ENCODE peak calls at places on chromosomes 6 and 20, in nine cellular contexts. U, X, S, I, Z, F, G, B and C are unnamed samples.

GRCh38 chr6:153024401-153025017 is 22.0 kb upstream of the MTRF1L start:
- DNase-seq in U (peak), X (no peak), S (no peak), I (peak), Z (no peak), F (peak), G (peak), B (peak), C (no peak)

GRCh38 chr6:157045831-157046454 is 268.8 kb downstream of the ARID1B start:
- DNase-seq in U (peak), X (no peak), S (no peak), I (no peak), Z (no peak), F (peak), G (no peak), B (peak), C (no peak)

GRCh38 chr6:24931752-24932691 is 3.7 kb downstream of the RIPOR2 start:
- DNase-seq in U (peak), X (no peak), S (no peak), I (no peak), Z (no peak), F (peak), G (no peak), B (no peak), C (no peak)

GRCh38 chr20:22408521-22409402 is 175.6 kb downstream of the FOXA2 start:
- DNase-seq in U (no peak), X (no peak), S (no peak), I (no peak), Z (no peak), F (no peak), G (no peak), B (no peak), C (no peak)

GRCh38 chr20:10271470-10272219 is 53.0 kb downstream of the SNAP25 start:
- DNase-seq in U (no peak), X (no peak), S (no peak), I (no peak), Z (no peak), F (no peak), G (no peak), B (peak), C (no peak)

GRCh38 chr6:53640361-53640760 is 25.2 kb downstream of the KLHL31 start:
- DNase-seq in U (no peak), X (no peak), S (no peak), I (no peak), Z (no peak), F (no peak), G (no peak), B (no peak), C (no peak)

GRCh38 chr6:11202513-11203305 is 29.8 kb downstream of the NEDD9 start:
- DNase-seq in U (no peak), X (no peak), S (no peak), I (peak), Z (no peak), F (no peak), G (no peak), B (peak), C (no peak)

GRCh38 chr6:75196051-75196743 is 9.7 kb downstream of the COL12A1 start:
- DNase-seq in U (no peak), X (no peak), S (no peak), I (no peak), Z (no peak), F (peak), G (no peak), B (no peak), C (no peak)

GRCh38 chr6:158488065-158488464 is 71.8 kb upstream of the TMEM181 start:
- DNase-seq in U (no peak), X (no peak), S (no peak), I (no peak), Z (no peak), F (peak), G (no peak), B (peak), C (no peak)

GRCh38 chr20:829531-829930 is 4.0 kb upstream of the FAM110A start:
- DNase-seq in U (no peak), X (no peak), S (no peak), I (no peak), Z (peak), F (peak), G (no peak), B (no peak), C (no peak)

GRCh38 chr6:31510007-31510406 is 12.1 kb downstream of the MICB start:
- DNase-seq in U (no peak), X (no peak), S (no peak), I (no peak), Z (no peak), F (peak), G (no peak), B (no peak), C (no peak)

GRCh38 chr6:36129889-36130671 is at the start of gene MAPK13:
- DNase-seq in U (no peak), X (no peak), S (no peak), I (no peak), Z (no peak), F (peak), G (peak), B (peak), C (peak)

GRCh38 chr6:80223743-80224212 is 117.3 kb downstream of the BCKDHB start:
- DNase-seq in U (no peak), X (no peak), S (no peak), I (no peak), Z (no peak), F (no peak), G (no peak), B (no peak), C (no peak)

GRCh38 chr20:53934421-53935352 is 135.7 kb downstream of the BCAS1 start:
- DNase-seq in U (peak), X (no peak), S (no peak), I (peak), Z (peak), F (peak), G (no peak), B (peak), C (no peak)

GRCh38 chr20:38192323-38192885 is 27.3 kb upstream of the TGM2 start:
- DNase-seq in U (no peak), X (no peak), S (no peak), I (no peak), Z (no peak), F (no peak), G (no peak), B (no peak), C (no peak)

GRCh38 chr20:36384022-36384619 is 78.0 kb downstream of the DLGAP4 start:
- DNase-seq in U (peak), X (no peak), S (no peak), I (peak), Z (no peak), F (peak), G (peak), B (peak), C (peak)

GRCh38 chr6:167827062-167827587 is 414 bp downstream of the AFDN start:
- DNase-seq in U (peak), X (no peak), S (peak), I (no peak), Z (peak), F (peak), G (no peak), B (peak), C (peak)

GRCh38 chr6:50907565-50907964 is 88.9 kb downstream of the TFAP2B start:
- DNase-seq in U (no peak), X (no peak), S (no peak), I (no peak), Z (no peak), F (no peak), G (no peak), B (no peak), C (no peak)

GRCh38 chr20:61753987-61754956 is 311.4 kb downstream of the TAF4 start:
- DNase-seq in U (no peak), X (no peak), S (no peak), I (no peak), Z (peak), F (no peak), G (no peak), B (no peak), C (no peak)

GRCh38 chr6:16320533-16321340 is 82.3 kb downstream of the GMPR start:
- DNase-seq in U (no peak), X (no peak), S (no peak), I (no peak), Z (peak), F (no peak), G (no peak), B (no peak), C (no peak)

GRCh38 chr6:21151178-21151956 is 442.2 kb upstream of the SOX4 start:
- DNase-seq in U (no peak), X (no peak), S (no peak), I (no peak), Z (no peak), F (no peak), G (no peak), B (no peak), C (no peak)

GRCh38 chr6:152089992-152090391 is 282.5 kb downstream of the ESR1 start:
- DNase-seq in U (no peak), X (no peak), S (peak), I (no peak), Z (peak), F (peak), G (no peak), B (peak), C (no peak)

GRCh38 chr6:49327005-49327404 is 136.0 kb downstream of the MMUT start:
- DNase-seq in U (no peak), X (no peak), S (no peak), I (no peak), Z (no peak), F (peak), G (no peak), B (no peak), C (no peak)

GRCh38 chr6:11767458-11767857 is 11.1 kb downstream of the ADTRP start:
- DNase-seq in U (no peak), X (no peak), S (no peak), I (no peak), Z (no peak), F (no peak), G (no peak), B (no peak), C (no peak)

GRCh38 chr20:32792316-32792715 is 27.4 kb upstream of the MAPRE1 start:
- DNase-seq in U (peak), X (peak), S (no peak), I (no peak), Z (no peak), F (no peak), G (no peak), B (peak), C (no peak)

GRCh38 chr6:7726416-7727149 is 684 bp downstream of the BMP6 start:
- DNase-seq in U (no peak), X (no peak), S (peak), I (no peak), Z (peak), F (peak), G (no peak), B (peak), C (no peak)

GRCh38 chr20:32278199-32278643 is 770 bp downstream of the KIF3B start:
- DNase-seq in U (peak), X (no peak), S (no peak), I (no peak), Z (no peak), F (peak), G (peak), B (peak), C (no peak)

GRCh38 chr6:159169557-159170332 is 545 bp downstream of the FNDC1 start:
- DNase-seq in U (no peak), X (no peak), S (peak), I (no peak), Z (no peak), F (peak), G (no peak), B (peak), C (peak)

GRCh38 chr6:112253505-112253841 is 894 bp downstream of the LAMA4 start:
- DNase-seq in U (no peak), X (no peak), S (peak), I (no peak), Z (peak), F (peak), G (no peak), B (peak), C (no peak)

GRCh38 chr6:45527210-45527609 is 149.5 kb upstream of the SUPT3H start:
- DNase-seq in U (no peak), X (no peak), S (no peak), I (no peak), Z (no peak), F (no peak), G (no peak), B (no peak), C (no peak)

GRCh38 chr20:25177890-25178321 is 17.6 kb upstream of the ENTPD6 start:
- DNase-seq in U (no peak), X (no peak), S (no peak), I (no peak), Z (no peak), F (peak), G (no peak), B (no peak), C (no peak)

GRCh38 chr6:74519172-74519571 is 686.7 kb downstream of the COL12A1 start:
- DNase-seq in U (no peak), X (no peak), S (no peak), I (no peak), Z (no peak), F (peak), G (no peak), B (no peak), C (no peak)

GRCh38 chr6:35960192-35960591 is 39.3 kb upstream of the SRPK1 start:
- DNase-seq in U (no peak), X (no peak), S (no peak), I (no peak), Z (no peak), F (peak), G (no peak), B (no peak), C (no peak)

GRCh38 chr20:3823881-3824280 is 3.5 kb downstream of the AP5S1 start:
- DNase-seq in U (no peak), X (no peak), S (no peak), I (no peak), Z (no peak), F (no peak), G (no peak), B (no peak), C (no peak)

GRCh38 chr6:41588083-41588482 is 41.9 kb downstream of the FOXP4 start:
- DNase-seq in U (no peak), X (no peak), S (no peak), I (no peak), Z (no peak), F (no peak), G (no peak), B (no peak), C (no peak)

GRCh38 chr6:119446623-119447008 is 97.1 kb upstream of the MAN1A1 start:
- DNase-seq in U (no peak), X (no peak), S (no peak), I (no peak), Z (peak), F (no peak), G (no peak), B (no peak), C (peak)

GRCh38 chr6:169158182-169158573 is 95.5 kb downstream of the THBS2 start:
- DNase-seq in U (no peak), X (no peak), S (peak), I (peak), Z (peak), F (no peak), G (no peak), B (no peak), C (no peak)